ENCODE peak calls at places on chromosomes 11 and 22, in eight cellular contexts. V, X, F, T, Y, I, J and O are unnamed samples.

GRCh38 chr11:70568504-70569172 is 170.3 kb downstream of the CTTN start:
- DNase-seq in T (no peak), I (peak; percentile 71), Y (no peak), F (peak; percentile 39), X (no peak), J (no peak), V (peak; percentile 17), O (peak; percentile 33)

GRCh38 chr11:100003985-100004384 is 683.1 kb upstream of the ARHGAP42 start:
- DNase-seq in X (no peak), F (no peak), J (no peak), T (no peak), V (no peak), I (no peak), Y (no peak), O (no peak)

GRCh38 chr22:26461188-26461810 is 22.3 kb downstream of the HPS4 start:
- DNase-seq in I (peak; percentile 63), X (peak; percentile 52), Y (no peak), F (peak; percentile 41), T (peak; percentile 32), J (peak; percentile 87), V (peak; percentile 37), O (no peak)

GRCh38 chr11:47270331-47271271 is 668 bp downstream of the MADD start:
- DNase-seq in Y (peak; percentile 55), T (peak; percentile 57), J (no peak), V (peak; percentile 58), X (peak; percentile 37), F (peak; percentile 62), I (peak; percentile 53), O (peak; percentile 62)

GRCh38 chr11:45798793-45799441 is 6.0 kb upstream of the SLC35C1 start:
- DNase-seq in X (no peak), J (peak; percentile 75), T (no peak), I (no peak), V (peak; percentile 75), F (peak; percentile 12), Y (no peak), O (no peak)

GRCh38 chr11:114438303-114438702 is 964 bp upstream of the REXO2 start:
- DNase-seq in I (no peak), Y (no peak), F (peak; percentile 22), J (no peak), V (no peak), T (no peak), X (no peak), O (no peak)

GRCh38 chr11:35059040-35059439 is 79.9 kb upstream of the CD44 start:
- DNase-seq in X (no peak), V (no peak), T (no peak), Y (no peak), F (no peak), J (no peak), I (no peak), O (no peak)

GRCh38 chr22:44046485-44047141 is 22.5 kb downstream of the PARVB start:
- DNase-seq in I (no peak), F (no peak), V (no peak), Y (no peak), T (no peak), J (no peak), X (no peak), O (no peak)

GRCh38 chr11:93287434-93287833 is 43.1 kb upstream of the DEUP1 start:
- DNase-seq in Y (no peak), J (no peak), X (no peak), I (no peak), T (no peak), F (no peak), V (no peak), O (no peak)

GRCh38 chr11:69437001-69437875 is 44.2 kb upstream of the LINC01488 start:
- DNase-seq in T (peak; percentile 73), I (no peak), X (no peak), J (no peak), F (no peak), Y (no peak), V (no peak), O (peak; percentile 29)

GRCh38 chr22:38240734-38241252 is 32.0 kb downstream of the TMEM184B start:
- DNase-seq in J (no peak), F (peak; percentile 88), X (no peak), T (peak; percentile 73), I (peak; percentile 67), V (peak; percentile 77), Y (no peak), O (peak; percentile 95)

GRCh38 chr11:77091146-77091940 is 11.3 kb upstream of the OMP start:
- DNase-seq in I (peak; percentile 93), J (peak; percentile 96), X (peak; percentile 84), T (peak; percentile 85), F (peak; percentile 80), Y (peak; percentile 61), V (peak; percentile 71), O (peak; percentile 67)

GRCh38 chr11:859394-860131 is 16.9 kb downstream of the TSPAN4 start:
- DNase-seq in V (peak; percentile 94), F (peak; percentile 89), Y (no peak), J (no peak), X (no peak), I (peak; percentile 83), T (peak; percentile 70), O (peak; percentile 84)

GRCh38 chr22:27797793-27798525 is 3.6 kb downstream of the MN1 start:
- DNase-seq in J (no peak), Y (no peak), V (no peak), I (no peak), F (no peak), T (no peak), X (no peak), O (no peak)
- H3K4me3 ChIP-seq in J (no peak overlapping the region), Y (no peak overlapping the region), V (no peak overlapping the region), I (no peak overlapping the region), F (no peak overlapping the region), T (no peak overlapping the region), X (no peak overlapping the region), O (peak overlapping the region; percentile 22)

DNA sequence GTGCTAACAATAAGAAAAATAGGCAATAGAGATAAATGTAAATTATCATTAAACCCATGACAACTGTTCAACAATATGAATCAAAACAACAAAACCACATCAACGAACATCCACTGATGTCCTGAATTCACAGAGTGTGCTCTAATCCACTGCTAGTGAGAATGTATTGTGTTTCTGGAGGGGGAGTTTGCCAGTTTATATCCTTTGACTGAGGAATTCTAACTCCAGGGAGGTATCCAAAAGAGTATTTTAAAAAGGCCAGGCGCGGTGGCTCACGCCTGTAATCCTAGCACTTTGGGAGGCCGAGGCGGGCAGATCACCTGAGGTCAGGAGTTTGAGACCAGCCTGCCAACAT is 1.7 kb upstream of the WEE1 start:
- DNase-seq in J (no peak), T (no peak), I (no peak), V (no peak), F (no peak), Y (no peak), X (no peak), O (no peak)
- H3K4me3 ChIP-seq in J (no peak overlapping the region), T (no peak overlapping the region), I (no peak overlapping the region), V (no peak overlapping the region), F (no peak overlapping the region), Y (no peak overlapping the region), X (no peak overlapping the region), O (no peak overlapping the region)

DNA sequence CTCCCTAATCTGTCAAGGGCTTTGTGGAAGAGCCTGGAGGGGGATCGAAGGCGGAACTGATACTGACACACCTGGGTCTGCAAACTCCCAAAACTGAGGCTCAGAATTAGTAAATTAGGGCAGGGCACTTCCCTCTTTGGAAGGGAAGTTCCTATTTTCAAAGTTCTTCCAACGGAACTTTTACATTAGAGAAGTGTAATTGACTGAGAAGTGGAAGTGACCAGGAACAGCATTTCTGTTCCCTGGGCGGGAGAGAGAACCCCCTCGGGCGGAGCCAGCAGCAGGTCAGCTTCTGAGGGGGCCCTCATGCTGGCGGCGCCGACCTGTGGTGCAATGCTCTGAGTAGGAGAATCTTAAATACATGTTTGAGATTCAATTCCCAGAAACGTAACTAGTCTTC is 1.1 kb upstream of the CBL start:
- DNase-seq in V (no peak), Y (no peak), I (no peak), J (no peak), F (no peak), T (no peak), X (no peak), O (no peak)
- H3K4me3 ChIP-seq in V (no peak overlapping the region), Y (no peak overlapping the region), I (no peak overlapping the region), J (no peak overlapping the region), F (peak overlapping the region; percentile 92), T (no peak overlapping the region), X (no peak overlapping the region), O (no peak overlapping the region)

DNA sequence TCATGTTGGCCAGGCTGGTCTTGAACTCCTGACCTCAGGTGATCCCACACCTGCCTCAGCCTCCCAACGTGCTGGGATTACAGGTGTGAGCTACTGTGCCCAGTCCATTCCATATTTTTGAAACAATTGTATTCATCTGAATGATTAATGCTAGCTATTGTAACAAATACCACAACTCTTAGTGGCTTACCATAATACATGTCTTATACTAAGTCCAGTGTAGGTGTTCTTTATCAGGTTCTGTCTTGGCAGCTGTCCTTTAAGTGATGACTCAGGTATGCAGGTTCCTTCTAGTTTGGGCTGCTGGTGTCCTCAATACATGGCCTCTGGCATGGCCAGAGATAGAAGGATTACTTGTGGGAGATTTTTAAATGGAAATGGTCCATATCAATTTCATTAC is 39.0 kb downstream of the UVRAG start:
- DNase-seq in X (no peak), I (no peak), Y (no peak), T (no peak), F (no peak), J (no peak), V (no peak), O (no peak)
- H3K4me3 ChIP-seq in X (no peak overlapping the region), I (no peak overlapping the region), Y (no peak overlapping the region), T (no peak overlapping the region), F (no peak overlapping the region), J (no peak overlapping the region), V (no peak overlapping the region), O (no peak overlapping the region)

GRCh38 chr22:19524170-19525115 is at the start of gene CLDN5:
- DNase-seq in X (no peak), V (peak; percentile 12), I (no peak), Y (no peak), J (no peak), F (peak; percentile 19), T (no peak), O (peak; percentile 9)

GRCh38 chr22:19520566-19521305 is 3.5 kb downstream of the CLDN5 start:
- DNase-seq in F (no peak), T (no peak), X (no peak), J (peak; percentile 82), I (no peak), V (no peak), Y (no peak), O (no peak)

GRCh38 chr22:19522190-19522880 is 1.9 kb downstream of the CLDN5 start:
- DNase-seq in J (no peak), I (no peak), F (no peak), Y (no peak), V (no peak), X (no peak), T (no peak), O (no peak)

GRCh38 chr22:19523240-19524169 is 705 bp downstream of the CLDN5 start:
- DNase-seq in F (peak; percentile 34), J (no peak), X (no peak), T (no peak), I (no peak), Y (no peak), V (peak; percentile 26), O (peak; percentile 28)

GRCh38 chr22:19522881-19523239 is 1.4 kb downstream of the CLDN5 start:
- DNase-seq in V (no peak), Y (no peak), T (no peak), X (no peak), F (no peak), J (no peak), I (no peak), O (no peak)
- H3K4me3 ChIP-seq in V (no peak overlapping the region), Y (no peak overlapping the region), T (no peak overlapping the region), X (peak overlapping the region; percentile 41), F (peak overlapping the region; percentile 35), J (peak overlapping the region; percentile 8), I (peak overlapping the region; percentile 17), O (peak overlapping the region; percentile 18)